ENCODE peak calls at places on chromosomes 2 and 18, in four cellular contexts. J is Kasumi-1, W is B cell, I is MCF 10A. U is an unnamed sample.
A peak's percentile ranks its signal among the peaks of the same experiment; 100 is the strongest.

GRCh38 chr2:12057436-12058166 is 311.2 kb downstream of the LPIN1 start:
- DNase-seq in J (peak; percentile 93), W (peak; percentile 47), I (no peak), U (peak; percentile 54)

GRCh38 chr2:148534416-148535205 is 109.9 kb upstream of the EPC2 start:
- DNase-seq in J (peak; percentile 11), W (no peak), I (peak; percentile 14), U (no peak)

GRCh38 chr2:41572154-41572553 is 475.7 kb upstream of the PKDCC start:
- DNase-seq in J (no peak), W (no peak), I (no peak), U (no peak)

GRCh38 chr2:86787701-86788100 is 3.0 kb downstream of the CD8A start:
- DNase-seq in J (peak; percentile 83), W (no peak), I (no peak), U (no peak)

GRCh38 chr2:35462226-35462983 is 893.2 kb upstream of the CRIM1 start:
- DNase-seq in J (no peak), W (no peak), I (no peak), U (no peak)

GRCh38 chr2:178747767-178748166 is 59.5 kb downstream of the TTN start:
- DNase-seq in J (no peak), W (no peak), I (no peak), U (no peak)

GRCh38 chr18:47260138-47260923 is 8.9 kb upstream of the SKOR2 start:
- DNase-seq in J (no peak), W (no peak), I (peak; percentile 42), U (peak; percentile 47)

GRCh38 chr2:110999626-111000025 is 121.1 kb upstream of the BCL2L11 start:
- DNase-seq in J (no peak), W (no peak), I (no peak), U (no peak)

GRCh38 chr2:120469486-120469885 is 123.5 kb downstream of the INHBB start:
- DNase-seq in J (no peak), W (no peak), I (no peak), U (no peak)

GRCh38 chr2:121351521-121352318 is 66.7 kb upstream of the TFCP2L1 start:
- DNase-seq in J (no peak), W (no peak), I (no peak), U (no peak)

GRCh38 chr2:132681766-132682165 is 11.8 kb upstream of the LYPD1 start:
- DNase-seq in J (no peak), W (no peak), I (no peak), U (no peak)

GRCh38 chr2:102027703-102028059 is 35.9 kb downstream of the IL1R2 start:
- DNase-seq in J (no peak), W (no peak), I (no peak), U (no peak)

GRCh38 chr2:3644891-3645605 is 13.0 kb upstream of the ALLC start:
- DNase-seq in J (no peak), W (no peak), I (no peak), U (no peak)

GRCh38 chr2:127218843-127219715 is 1.0 kb downstream of the CYP27C1 start:
- DNase-seq in J (no peak), W (peak; percentile 60), I (no peak), U (no peak)

GRCh38 chr2:18118703-18119102 is 240.2 kb downstream of the KCNS3 start:
- DNase-seq in J (no peak), W (no peak), I (no peak), U (no peak)

GRCh38 chr2:45483997-45484396 is 127.1 kb downstream of the SRBD1 start:
- DNase-seq in J (no peak), W (no peak), I (peak; percentile 13), U (no peak)

GRCh38 chr18:78780719-78781600 is 198.7 kb upstream of the SALL3 start:
- DNase-seq in J (no peak), W (no peak), I (no peak), U (no peak)

GRCh38 chr2:12965540-12966269 is 249.0 kb downstream of the TRIB2 start:
- DNase-seq in J (peak; percentile 88), W (no peak), I (peak; percentile 57), U (no peak)

GRCh38 chr2:202109737-202110184 is 36.7 kb downstream of the KIAA2012 start:
- DNase-seq in J (no peak), W (no peak), I (no peak), U (no peak)

GRCh38 chr2:126909366-126909765 is 10.7 kb downstream of the TEX51 start:
- DNase-seq in J (no peak), W (no peak), I (no peak), U (no peak)

GRCh38 chr18:23129355-23130002 is 5.8 kb upstream of the CABLES1 start:
- DNase-seq in J (no peak), W (no peak), I (no peak), U (no peak)

GRCh38 chr18:13643261-13643671 is 83.1 kb downstream of the FAM210A start:
- DNase-seq in J (no peak), W (no peak), I (no peak), U (no peak)

GRCh38 chr2:61811821-61812220 is 42.0 kb downstream of the FAM161A start:
- DNase-seq in J (peak; percentile 62), W (no peak), I (no peak), U (no peak)

GRCh38 chr2:24360050-24360962 is at the start of gene ITSN2:
- DNase-seq in J (peak; percentile 77), W (peak; percentile 87), I (peak; percentile 66), U (peak; percentile 88)

GRCh38 chr2:188623995-188624643 is 332.4 kb downstream of the GULP1 start:
- DNase-seq in J (no peak), W (no peak), I (no peak), U (no peak)

GRCh38 chr2:88055049-88055435 is 541 bp downstream of the KRCC1 start:
- DNase-seq in J (peak; percentile 42), W (no peak), I (peak; percentile 17), U (no peak)

GRCh38 chr2:6946722-6947121 is 29.5 kb downstream of the RNF144A start:
- DNase-seq in J (no peak), W (no peak), I (peak; percentile 75), U (no peak)

GRCh38 chr2:84458436-84459027 is 548 bp downstream of the SUCLG1 start:
- DNase-seq in J (peak; percentile 30), W (peak; percentile 10), I (peak; percentile 12), U (peak; percentile 15)

GRCh38 chr2:172234716-172235661 is 132.3 kb upstream of the DLX2 start:
- DNase-seq in J (peak; percentile 34), W (peak; percentile 36), I (no peak), U (peak; percentile 25)

GRCh38 chr2:233384811-233385488 is 30.7 kb downstream of the DGKD start:
- DNase-seq in J (no peak), W (no peak), I (peak; percentile 56), U (no peak)

GRCh38 chr2:176089843-176090395 is 2.6 kb upstream of the HOXD13 start:
- DNase-seq in J (no peak), W (no peak), I (no peak), U (no peak)

GRCh38 chr18:30446605-30447004 is 595.9 kb downstream of the DSC3 start:
- DNase-seq in J (no peak), W (no peak), I (no peak), U (no peak)

U was measured in germinal center.